ENCODE peak calls at places on chromosomes 16 and 17, in eight cellular contexts. T is stimulated activated CD8-positive, alpha-beta memory T cell treated with anti-CD3 and anti-CD28 coated beads, Interleukin-7, amount 100 ng/mL, for 24 hours; W is A172; F is stimulated activated CD4-positive, alpha-beta T cell treated with anti-CD3 and anti-CD28 coated beads, TNF-alpha, amount 100 ng/mL, for 48 hours; S is CMK; E is stomach; C is body of pancreas; Z is AML-193. P is an unnamed sample.

GRCh38 chr17:18184143-18185007 is 747 bp downstream of the ALKBH5 start:
- DNase-seq in Z (no peak), C (peak), T (peak), F (peak), S (no peak), E (peak), W (no peak), P (peak)

GRCh38 chr16:56306690-56307533 is 115.6 kb downstream of the GNAO1 start:
- DNase-seq in F (no peak), C (no peak), E (no peak), S (no peak), Z (no peak), W (no peak), T (no peak), P (no peak)

GRCh38 chr16:50547944-50548658 is at the start of gene NKD1:
- DNase-seq in T (peak), W (no peak), C (peak), S (peak), F (peak), Z (peak), E (peak), P (peak)

GRCh38 chr17:8062807-8063483 is 24.1 kb downstream of the ALOX15B start:
- DNase-seq in C (no peak), T (no peak), S (no peak), W (peak), F (no peak), E (no peak), Z (no peak), P (peak)

GRCh38 chr16:55437627-55438026 is 41.4 kb upstream of the MMP2 start:
- DNase-seq in T (no peak), Z (peak), S (no peak), E (no peak), C (no peak), F (no peak), W (no peak), P (peak)

GRCh38 chr16:3774156-3774767 is 56.9 kb upstream of the TRAP1 start:
- DNase-seq in E (no peak), S (no peak), C (peak), T (no peak), Z (no peak), W (no peak), F (no peak), P (peak)

GRCh38 chr17:31067699-31068184 is 27.0 kb upstream of the NF1 start:
- DNase-seq in Z (peak), F (no peak), S (no peak), E (no peak), T (no peak), C (no peak), W (peak), P (peak)

GRCh38 chr17:79026345-79027273 is 2.6 kb downstream of the C1QTNF1 start:
- DNase-seq in S (no peak), E (peak), W (peak), T (no peak), Z (no peak), F (no peak), C (no peak), P (peak)

GRCh38 chr16:62225675-62226074 is 189.4 kb upstream of the CDH8 start:
- DNase-seq in E (peak), Z (peak), F (peak), W (peak), T (no peak), S (peak), C (peak), P (peak)

GRCh38 chr17:62680541-62681052 is 53.1 kb downstream of the MRC2 start:
- DNase-seq in W (no peak), S (no peak), Z (no peak), T (no peak), E (peak), F (no peak), C (peak), P (no peak)

GRCh38 chr17:46154151-46154816 is 38.9 kb downstream of the KANSL1 start:
- DNase-seq in Z (no peak), W (peak), F (no peak), C (no peak), T (no peak), S (no peak), E (no peak), P (no peak)

GRCh38 chr17:21375757-21376584 is at the start of gene KCNJ12:
- DNase-seq in E (peak), C (no peak), S (no peak), T (no peak), W (no peak), F (no peak), Z (no peak), P (no peak)

GRCh38 chr17:68184816-68185436 is 62.9 kb upstream of the AMZ2 start:
- DNase-seq in Z (no peak), F (no peak), W (no peak), C (no peak), T (no peak), E (no peak), S (no peak), P (no peak)

GRCh38 chr16:55532227-55532626 is 23.4 kb downstream of the LPCAT2 start:
- DNase-seq in S (no peak), Z (no peak), F (no peak), E (no peak), T (no peak), C (no peak), W (no peak), P (no peak)

GRCh38 chr17:27354491-27355081 is 60.7 kb downstream of the WSB1 start:
- DNase-seq in T (no peak), E (no peak), S (no peak), C (peak), F (no peak), W (no peak), Z (peak), P (peak)

GRCh38 chr16:79721186-79721745 is 120.7 kb upstream of the MAF start:
- DNase-seq in S (no peak), Z (no peak), W (no peak), E (no peak), T (no peak), F (no peak), C (no peak), P (no peak)

GRCh38 chr16:70475054-70475871 is 20.9 kb downstream of the FCSK start:
- DNase-seq in Z (no peak), S (no peak), F (no peak), E (no peak), W (no peak), T (no peak), C (no peak), P (no peak)

GRCh38 chr17:33267279-33267790 is 25.8 kb downstream of the ASIC2 start:
- DNase-seq in C (no peak), S (no peak), Z (no peak), F (no peak), E (no peak), T (no peak), W (peak), P (peak)

GRCh38 chr17:44008205-44008909 is 3.9 kb downstream of the NAGS start:
- DNase-seq in Z (no peak), W (no peak), F (no peak), C (no peak), T (no peak), S (no peak), E (no peak), P (no peak)

GRCh38 chr16:1823821-1824220 is 2.8 kb downstream of the HAGH start:
- DNase-seq in C (peak), Z (peak), W (peak), E (peak), S (no peak), T (no peak), F (no peak), P (peak)

GRCh38 chr16:10405386-10405939 is 19.6 kb downstream of the ATF7IP2 start:
- DNase-seq in Z (no peak), T (no peak), W (peak), E (no peak), F (no peak), S (peak), C (peak), P (peak)

GRCh38 chr17:68302066-68302564 is 10.8 kb downstream of the ARSG start:
- DNase-seq in S (no peak), F (no peak), C (no peak), Z (no peak), E (no peak), W (no peak), T (no peak), P (no peak)

GRCh38 chr17:67672592-67672991 is 45.1 kb upstream of the NOL11 start:
- DNase-seq in C (peak), Z (no peak), F (no peak), W (no peak), T (no peak), E (no peak), S (no peak), P (no peak)

GRCh38 chr17:19381361-19381740 is 3.1 kb downstream of the MAPK7 start:
- DNase-seq in T (no peak), S (no peak), F (no peak), C (no peak), Z (no peak), E (no peak), W (no peak), P (no peak)

GRCh38 chr17:82737981-82738877 is 2.8 kb downstream of the FN3K start:
- DNase-seq in C (peak), Z (no peak), F (no peak), W (no peak), T (no peak), E (peak), S (no peak), P (peak)

GRCh38 chr17:63976702-63977101 is 4.0 kb upstream of the SCN4A start:
- DNase-seq in F (no peak), E (no peak), W (no peak), C (no peak), T (no peak), S (no peak), Z (no peak), P (no peak)